ENCODE peak calls at places on chromosomes 16 and 17, in five cellular contexts. E, Y, K, F and U are unnamed samples.

GRCh38 chr17:39755550-39756375 is 18.0 kb downstream of the GRB7 start:
- DNase-seq in E (no peak), Y (peak), K (no peak), F (no peak), U (peak)

GRCh38 chr17:77644181-77644972 is 314.1 kb upstream of the TNRC6C start:
- DNase-seq in E (no peak), Y (no peak), K (no peak), F (no peak), U (peak)

GRCh38 chr16:58345574-58346354 is 46.5 kb upstream of the GINS3 start:
- DNase-seq in E (no peak), Y (no peak), K (no peak), F (no peak), U (no peak)

GRCh38 chr17:16925461-16926060 is 46.4 kb downstream of the TNFRSF13B start:
- DNase-seq in E (no peak), Y (no peak), K (no peak), F (no peak), U (peak)

GRCh38 chr16:17470871-17471744 is at the start of gene XYLT1:
- DNase-seq in E (peak), Y (peak), K (peak), F (peak), U (peak)

GRCh38 chr17:66511125-66511524 is 208.7 kb downstream of the PRKCA start:
- DNase-seq in E (no peak), Y (no peak), K (no peak), F (no peak), U (no peak)

GRCh38 chr17:8151641-8152111 is 528 bp downstream of the PER1 start:
- DNase-seq in E (peak), Y (no peak), K (peak), F (no peak), U (peak)

GRCh38 chr17:56593741-56594527 is 435 bp downstream of the NOG start:
- DNase-seq in E (no peak), Y (no peak), K (no peak), F (peak), U (peak)

GRCh38 chr17:76545918-76546555 is 6.2 kb downstream of the PRCD start:
- DNase-seq in E (no peak), Y (no peak), K (no peak), F (no peak), U (peak)

GRCh38 chr17:17511971-17512858 is 16.0 kb upstream of the RASD1 start:
- DNase-seq in E (no peak), Y (no peak), K (no peak), F (peak), U (no peak)

GRCh38 chr16:69799601-69800000 is 37.5 kb downstream of the WWP2 start:
- DNase-seq in E (no peak), Y (no peak), K (no peak), F (no peak), U (no peak)

GRCh38 chr16:57042157-57043111 is 49.9 kb upstream of the CPNE2 start:
- DNase-seq in E (no peak), Y (peak), K (no peak), F (no peak), U (no peak)

GRCh38 chr17:73943416-73943770 is 260.1 kb upstream of the RPL38 start:
- DNase-seq in E (no peak), Y (no peak), K (no peak), F (no peak), U (peak)

GRCh38 chr16:82990155-82990554 is 363.4 kb downstream of the CDH13 start:
- DNase-seq in E (no peak), Y (no peak), K (peak), F (peak), U (no peak)

GRCh38 chr17:40915199-40915661 is 22.2 kb downstream of the KRT23 start:
- DNase-seq in E (no peak), Y (no peak), K (peak), F (peak), U (no peak)

GRCh38 chr17:57422574-57423164 is 166.3 kb downstream of the MSI2 start:
- DNase-seq in E (no peak), Y (no peak), K (no peak), F (peak), U (no peak)

GRCh38 chr16:79365687-79366086 is 234.8 kb downstream of the MAF start:
- DNase-seq in E (no peak), Y (no peak), K (no peak), F (no peak), U (no peak)

GRCh38 chr17:69643686-69644085 is 229.2 kb downstream of the MAP2K6 start:
- DNase-seq in E (no peak), Y (no peak), K (no peak), F (no peak), U (no peak)

GRCh38 chr16:73418746-73419145 is 370.8 kb upstream of the ZFHX3 start:
- DNase-seq in E (no peak), Y (no peak), K (no peak), F (no peak), U (no peak)

GRCh38 chr17:74759941-74760340 is 11.5 kb downstream of the NHERF1 start:
- DNase-seq in E (no peak), Y (no peak), K (peak), F (no peak), U (peak)

GRCh38 chr17:64940055-64940454 is 20.8 kb upstream of the LRRC37A3 start:
- DNase-seq in E (no peak), Y (no peak), K (no peak), F (no peak), U (peak)

DNA sequence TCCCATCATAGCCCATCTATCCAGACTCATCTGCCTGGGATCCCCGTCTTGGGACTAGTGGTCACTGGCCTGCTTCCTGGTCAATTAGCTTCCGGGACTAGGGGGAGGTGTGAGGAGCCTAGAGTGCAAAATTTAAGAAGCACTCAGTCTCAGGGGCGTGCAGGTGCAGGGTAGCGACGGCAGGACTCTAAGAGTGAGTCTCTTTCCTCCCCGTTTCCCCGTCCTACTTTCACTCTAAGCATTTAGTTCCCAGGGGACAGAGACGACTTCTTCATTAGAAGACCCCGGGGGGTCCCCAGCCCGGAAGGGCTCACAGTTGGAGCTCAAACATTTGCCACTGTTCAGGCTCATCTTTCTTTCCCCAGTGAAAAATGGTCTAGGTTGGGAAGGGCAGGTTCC is 677 bp upstream of the ZNHIT3 start:
- DNase-seq in E (no peak), Y (no peak), K (peak), F (no peak), U (peak)
- H3K4me3 ChIP-seq in E (no peak), Y (peak), K (peak), F (peak), U (peak)

GRCh38 chr17:42853968-42854790 is 3.2 kb downstream of the AOC3 start:
- DNase-seq in E (no peak), Y (no peak), K (no peak), F (no peak), U (no peak)
- H3K4me3 ChIP-seq in E (no peak), Y (no peak), K (no peak), F (no peak), U (no peak)

GRCh38 chr16:19284207-19284606 is 1.3 kb upstream of the CLEC19A start:
- DNase-seq in E (peak), Y (no peak), K (no peak), F (peak), U (no peak)

GRCh38 chr16:19287241-19287640 is 1.7 kb downstream of the CLEC19A start:
- DNase-seq in E (no peak), Y (no peak), K (no peak), F (no peak), U (no peak)

GRCh38 chr16:19288872-19289799 is 3.6 kb downstream of the CLEC19A start:
- DNase-seq in E (no peak), Y (no peak), K (peak), F (no peak), U (no peak)

GRCh38 chr16:19285431-19285830 is at the start of gene CLEC19A:
- DNase-seq in E (no peak), Y (no peak), K (no peak), F (no peak), U (no peak)

DNA sequence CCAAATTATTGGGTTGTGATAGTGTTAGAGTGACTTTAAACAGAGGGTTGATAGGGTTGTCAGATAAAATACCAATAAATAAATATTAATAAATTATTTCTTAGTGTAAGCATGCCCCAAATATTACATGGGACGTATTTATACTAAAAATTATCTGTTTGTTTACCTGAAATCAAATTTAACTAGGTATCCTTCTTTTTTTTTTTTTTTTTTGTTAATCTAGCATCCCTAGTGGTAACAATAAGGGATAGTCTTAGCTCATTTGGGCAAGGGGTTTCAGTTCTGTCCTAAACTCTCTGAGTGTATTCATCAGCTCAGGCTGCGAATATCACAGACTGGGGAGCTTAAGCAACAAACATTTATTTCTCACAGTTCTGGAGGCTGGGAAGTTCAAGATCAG is 1.3 kb downstream of the CLEC19A start:
- DNase-seq in E (no peak), Y (no peak), K (no peak), F (no peak), U (no peak)
- H3K4me3 ChIP-seq in E (no peak), Y (no peak), K (no peak), F (no peak), U (peak)

DNA sequence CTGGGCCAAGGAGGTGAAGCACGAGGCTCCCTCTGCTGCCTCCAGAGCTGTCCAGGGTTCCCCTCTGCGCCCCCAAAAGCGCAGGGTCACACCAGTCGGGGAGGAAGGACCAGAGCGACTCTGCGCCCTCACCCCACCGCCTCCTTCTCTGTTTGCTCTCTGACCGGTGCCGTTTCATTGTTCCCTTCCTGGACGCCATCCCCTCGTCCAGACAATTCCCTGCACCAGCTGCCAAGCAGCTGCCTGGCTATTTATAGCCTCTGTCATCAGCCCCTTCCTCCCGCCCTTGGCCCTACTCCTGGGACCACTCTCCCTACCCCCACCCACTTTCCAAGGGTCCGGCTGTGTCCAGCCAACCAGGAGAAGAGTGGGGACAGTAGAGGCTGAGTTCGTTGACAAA is 68.8 kb upstream of the CREBBP start:
- DNase-seq in E (no peak), Y (no peak), K (no peak), F (no peak), U (peak)
- H3K4me3 ChIP-seq in E (no peak), Y (no peak), K (no peak), F (no peak), U (no peak)

GRCh38 chr17:79802736-79803420 is 6.0 kb upstream of the CBX8 start:
- DNase-seq in E (no peak), Y (no peak), K (no peak), F (no peak), U (peak)
- H3K4me3 ChIP-seq in E (no peak), Y (no peak), K (no peak), F (no peak), U (no peak)

DNA sequence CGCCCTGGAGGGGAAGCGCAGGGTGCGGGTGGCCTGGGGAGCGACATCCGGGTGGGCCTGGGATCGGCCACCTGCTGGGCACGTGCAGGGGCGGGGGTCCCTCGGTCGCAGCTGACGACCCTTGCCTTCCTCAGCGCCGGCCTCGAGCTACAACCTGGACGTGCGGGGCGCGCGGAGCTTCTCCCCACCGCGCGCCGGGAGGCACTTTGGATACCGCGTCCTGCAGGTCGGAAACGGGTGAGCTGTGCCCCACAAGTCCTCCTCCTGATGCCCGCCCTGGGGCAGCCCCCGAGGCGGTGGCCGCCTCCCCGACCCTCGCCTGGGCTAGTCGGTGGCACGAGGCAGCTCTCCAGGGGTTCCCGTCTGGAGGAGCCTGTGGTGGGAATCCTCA is 1.5 kb downstream of the ITGAL start:
- DNase-seq in E (no peak), Y (no peak), K (no peak), F (no peak), U (no peak)
- H3K4me3 ChIP-seq in E (no peak), Y (peak), K (no peak), F (no peak), U (no peak)

DNA sequence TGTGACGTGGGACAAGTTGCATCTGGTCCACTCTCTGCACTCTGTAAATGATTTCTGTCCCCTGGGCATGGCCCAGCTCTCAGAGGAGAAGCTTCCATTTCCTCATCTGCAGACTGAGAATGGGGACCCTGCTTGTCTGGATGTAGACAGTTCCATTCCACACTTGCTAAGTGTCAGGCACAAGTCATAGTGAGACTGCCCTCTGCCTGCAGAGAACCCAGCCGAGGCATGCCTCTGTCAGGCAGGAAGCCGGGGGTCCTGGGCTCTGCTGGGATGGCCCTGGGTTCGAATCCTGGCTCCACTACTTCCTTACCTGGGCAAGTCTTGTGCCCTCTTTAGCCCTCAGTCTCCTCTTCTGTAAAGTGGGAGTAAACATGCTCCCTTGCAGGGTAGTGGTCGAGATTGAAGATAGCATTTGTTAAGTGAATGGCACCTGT is 4.1 kb downstream of the MAP2K3 start:
- DNase-seq in E (no peak), Y (no peak), K (no peak), F (no peak), U (no peak)
- H3K4me3 ChIP-seq in E (no peak), Y (peak), K (no peak), F (no peak), U (no peak)

GRCh38 chr16:86730597-86730996 is 152.2 kb downstream of the FOXL1 start:
- DNase-seq in E (no peak), Y (no peak), K (no peak), F (no peak), U (no peak)

GRCh38 chr16:86732621-86733297 is 154.4 kb downstream of the FOXL1 start:
- DNase-seq in E (no peak), Y (no peak), K (peak), F (no peak), U (peak)

GRCh38 chr16:86735727-86736126 is 157.4 kb downstream of the FOXL1 start:
- DNase-seq in E (no peak), Y (no peak), K (no peak), F (no peak), U (no peak)

GRCh38 chr16:86734559-86735480 is 156.5 kb downstream of the FOXL1 start:
- DNase-seq in E (no peak), Y (no peak), K (peak), F (no peak), U (peak)

GRCh38 chr16:86733526-86734254 is 155.3 kb downstream of the FOXL1 start:
- DNase-seq in E (no peak), Y (no peak), K (peak), F (no peak), U (peak)
- H3K4me3 ChIP-seq in E (no peak), Y (no peak), K (no peak), F (no peak), U (no peak)

GRCh38 chr17:1470774-1471462 is 14.9 kb upstream of the CRK start:
- DNase-seq in E (no peak), Y (no peak), K (no peak), F (no peak), U (no peak)
- H3K4me3 ChIP-seq in E (no peak), Y (no peak), K (no peak), F (no peak), U (no peak)